ENCODE peak calls at places on chromosomes 6 and 20, in nine cellular contexts. D is naive thymus-derived CD4-positive, alpha-beta T cell; M is mucosa of gallbladder; R is mesendoderm; X is LoVo; T is iris pigment epithelial cell; K is nucleus accumbens; E is GM12892; P is ELR. O is an unnamed sample.

GRCh38 chr6:122020588-122021271 is 378.7 kb upstream of the HSF2 start:
- DNase-seq in X (no peak), D (no peak), E (no peak), M (no peak), P (no peak), T (no peak), R (no peak), K (no peak), O (no peak)

GRCh38 chr20:35077341-35077740 is 15.3 kb downstream of the TRPC4AP start:
- DNase-seq in R (no peak), X (no peak), K (no peak), E (no peak), P (no peak), D (no peak), T (no peak), M (no peak), O (no peak)

GRCh38 chr20:59123011-59123676 is 40.5 kb upstream of the ZNF831 start:
- DNase-seq in D (peak), R (no peak), M (no peak), K (no peak), X (no peak), P (no peak), E (no peak), T (no peak), O (no peak)

GRCh38 chr6:11317885-11318771 is 85.7 kb upstream of the NEDD9 start:
- DNase-seq in K (no peak), D (peak), P (peak), M (peak), E (no peak), R (peak), T (peak), X (peak), O (peak)

GRCh38 chr20:49367113-49367512 is 89.3 kb upstream of the ZNFX1 start:
- DNase-seq in E (no peak), D (no peak), K (no peak), M (no peak), P (no peak), T (no peak), X (no peak), R (no peak), O (no peak)

GRCh38 chr6:150898390-150899170 is 33.1 kb downstream of the MTHFD1L start:
- DNase-seq in T (peak), X (no peak), K (no peak), P (peak), M (no peak), E (no peak), D (no peak), R (peak), O (no peak)

GRCh38 chr6:157779705-157780604 is 43.1 kb upstream of the SNX9 start:
- DNase-seq in M (no peak), X (no peak), R (no peak), K (no peak), E (no peak), P (peak), T (no peak), D (no peak), O (no peak)

GRCh38 chr6:41302638-41303037 is 16.2 kb upstream of the TREM1 start:
- DNase-seq in D (no peak), X (no peak), R (no peak), M (no peak), K (no peak), P (no peak), T (no peak), E (no peak), O (no peak)

GRCh38 chr6:143325379-143326140 is 124.9 kb downstream of the ADAT2 start:
- DNase-seq in P (peak), K (no peak), D (no peak), T (peak), R (no peak), X (no peak), E (no peak), M (no peak), O (no peak)

GRCh38 chr20:45094864-45095574 is 5.9 kb downstream of the KCNS1 start:
- DNase-seq in T (no peak), E (no peak), K (no peak), P (no peak), R (no peak), M (no peak), D (no peak), X (no peak), O (no peak)

O was measured in adrenal gland.